ENCODE peak calls at places on chromosome 4, in six cellular contexts. One of them, this sample, is unnamed.

GRCh38 chr4:146381263-146381872 is 140.4 kb downstream of the SLC10A7 start:
- DNase-seq in astrocyte of the spinal cord: no peak
- DNase-seq in Right ventricle myocardium inferior: no peak
- DNase-seq in left kidney: no peak
- DNase-seq in left lobe of liver: no peak
- DNase-seq in mesothelial cell of epicardium: no peak
- DNase-seq in this sample: no peak

GRCh38 chr4:37816006-37816405 is 10.5 kb upstream of the PGM2 start:
- DNase-seq in Right ventricle myocardium inferior: no peak
- DNase-seq in left kidney: no peak
- DNase-seq in astrocyte of the spinal cord: no peak
- DNase-seq in left lobe of liver: no peak
- DNase-seq in mesothelial cell of epicardium: no peak
- DNase-seq in this sample: no peak

GRCh38 chr4:139704915-139705485 is 39.4 kb downstream of the MGST2 start:
- DNase-seq in left lobe of liver: no peak
- DNase-seq in left kidney: no peak
- DNase-seq in mesothelial cell of epicardium: no peak
- DNase-seq in Right ventricle myocardium inferior: no peak
- DNase-seq in astrocyte of the spinal cord: no peak
- DNase-seq in this sample: no peak

GRCh38 chr4:151690164-151690856 is 70.5 kb downstream of the GATB start:
- DNase-seq in astrocyte of the spinal cord: peak
- DNase-seq in left lobe of liver: no peak
- DNase-seq in mesothelial cell of epicardium: no peak
- DNase-seq in left kidney: peak
- DNase-seq in Right ventricle myocardium inferior: peak
- DNase-seq in this sample: peak

GRCh38 chr4:52957220-52957686 is 95.1 kb downstream of the RASL11B start:
- DNase-seq in mesothelial cell of epicardium: no peak
- DNase-seq in left lobe of liver: no peak
- DNase-seq in Right ventricle myocardium inferior: no peak
- DNase-seq in astrocyte of the spinal cord: peak
- DNase-seq in left kidney: peak
- DNase-seq in this sample: no peak

GRCh38 chr4:47690611-47691010 is 147.3 kb downstream of the CORIN start:
- DNase-seq in Right ventricle myocardium inferior: no peak
- DNase-seq in mesothelial cell of epicardium: no peak
- DNase-seq in left kidney: no peak
- DNase-seq in left lobe of liver: no peak
- DNase-seq in astrocyte of the spinal cord: no peak
- DNase-seq in this sample: no peak

GRCh38 chr4:169440446-169440845 is 169.7 kb upstream of the SH3RF1 start:
- DNase-seq in left kidney: no peak
- DNase-seq in mesothelial cell of epicardium: no peak
- DNase-seq in left lobe of liver: no peak
- DNase-seq in Right ventricle myocardium inferior: no peak
- DNase-seq in astrocyte of the spinal cord: peak
- DNase-seq in this sample: no peak

GRCh38 chr4:187362937-187363336 is 632.6 kb upstream of the ZFP42 start:
- DNase-seq in Right ventricle myocardium inferior: no peak
- DNase-seq in astrocyte of the spinal cord: no peak
- DNase-seq in mesothelial cell of epicardium: no peak
- DNase-seq in left kidney: no peak
- DNase-seq in left lobe of liver: no peak
- DNase-seq in this sample: no peak

GRCh38 chr4:56930638-56931037 is 22.9 kb downstream of the REST start:
- DNase-seq in astrocyte of the spinal cord: no peak
- DNase-seq in Right ventricle myocardium inferior: no peak
- DNase-seq in left lobe of liver: no peak
- DNase-seq in mesothelial cell of epicardium: no peak
- DNase-seq in left kidney: no peak
- DNase-seq in this sample: no peak

GRCh38 chr4:74658114-74658513 is 136.2 kb downstream of the BTC start:
- DNase-seq in left kidney: no peak
- DNase-seq in astrocyte of the spinal cord: no peak
- DNase-seq in Right ventricle myocardium inferior: no peak
- DNase-seq in left lobe of liver: no peak
- DNase-seq in mesothelial cell of epicardium: no peak
- DNase-seq in this sample: no peak

GRCh38 chr4:94523617-94524016 is 71.9 kb downstream of the PDLIM5 start:
- DNase-seq in left lobe of liver: no peak
- DNase-seq in left kidney: no peak
- DNase-seq in astrocyte of the spinal cord: peak
- DNase-seq in mesothelial cell of epicardium: no peak
- DNase-seq in Right ventricle myocardium inferior: no peak
- DNase-seq in this sample: no peak